ENCODE peak calls at places on chromosome 14, in eight cellular contexts. T is kidney; U is NCI-H1048; M is NCI-H748 treated with DMSO at 0.1 percent for 48 hours; J is choroid plexus epithelial cell; L is H54; W is neural crest cell; R is stimulated activated CD8-positive, alpha-beta memory T cell treated with anti-CD3 and anti-CD28 coated beads, Interleukin-15, amount 100 ng/mL, for 4 hours. P is an unnamed sample.

GRCh38 chr14:81772391-81772790 is 238.7 kb upstream of the SEL1L start:
- DNase-seq in L (no peak), M (no peak), T (no peak), R (no peak), U (no peak), J (no peak), W (no peak), P (no peak)

GRCh38 chr14:55005071-55005470 is 21.8 kb downstream of the WDHD1 start:
- DNase-seq in J (no peak), W (no peak), R (no peak), U (no peak), L (no peak), M (no peak), T (no peak), P (no peak)

GRCh38 chr14:99119554-99119953 is 152.4 kb downstream of the BCL11B start:
- DNase-seq in L (no peak), R (no peak), M (no peak), T (no peak), J (no peak), W (no peak), U (no peak), P (no peak)

GRCh38 chr14:102605026-102605425 is 12.6 kb downstream of the RCOR1 start:
- DNase-seq in W (no peak), L (no peak), M (no peak), R (no peak), J (peak; percentile 28), U (no peak), T (no peak), P (peak; percentile 90)

GRCh38 chr14:67887478-67887877 is 67.9 kb downstream of the RAD51B start:
- DNase-seq in U (no peak), W (no peak), J (no peak), M (no peak), L (no peak), T (no peak), R (no peak), P (no peak)

GRCh38 chr14:64715628-64716412 is 11.6 kb downstream of the PLEKHG3 start:
- DNase-seq in U (no peak), J (peak; percentile 57), T (peak; percentile 86), R (no peak), M (no peak), L (no peak), W (no peak), P (no peak)

GRCh38 chr14:104113631-104114420 is 24.6 kb upstream of the KIF26A start:
- DNase-seq in U (no peak), L (no peak), R (no peak), J (no peak), M (no peak), T (peak; percentile 67), W (no peak), P (no peak)

GRCh38 chr14:61751475-61751989 is 10.7 kb upstream of the SNAPC1 start:
- DNase-seq in M (no peak), J (peak; percentile 23), U (no peak), W (no peak), T (no peak), R (no peak), L (no peak), P (peak; percentile 39)

GRCh38 chr14:88866305-88866704 is 41.9 kb downstream of the TTC8 start:
- DNase-seq in M (no peak), L (no peak), J (peak; percentile 61), U (no peak), T (no peak), R (no peak), W (no peak), P (no peak)

GRCh38 chr14:52609445-52610044 is 56.9 kb downstream of the GPR137C start:
- DNase-seq in J (no peak), T (no peak), M (no peak), L (no peak), R (no peak), W (no peak), U (no peak), P (no peak)

P was measured in PC-9.